ENCODE peak calls at places on chromosomes 11 and 22, in eight cellular contexts. R, F, T, C, I, L, Y and V are unnamed samples.
A peak's percentile ranks its signal among the peaks of the same experiment; 100 is the strongest.

GRCh38 chr22:26748845-26749244 is 91.5 kb downstream of the MIAT start:
- DNase-seq in R (no peak), F (no peak), T (no peak), C (no peak), I (peak; percentile 12), L (no peak), Y (no peak), V (no peak)

GRCh38 chr11:64859542-64860414 is 15.3 kb upstream of the CDC42BPG start:
- DNase-seq in R (no peak), F (no peak), T (peak; percentile 87), C (no peak), I (no peak), L (no peak), Y (peak; percentile 89), V (peak; percentile 85)

GRCh38 chr22:49686495-49687219 is 141.0 kb downstream of the BRD1 start:
- DNase-seq in R (no peak), F (no peak), T (no peak), C (no peak), I (no peak), L (no peak), Y (no peak), V (no peak)

GRCh38 chr11:64853709-64854108 is 9.3 kb upstream of the CDC42BPG start:
- DNase-seq in R (no peak), F (no peak), T (no peak), C (no peak), I (no peak), L (no peak), Y (no peak), V (no peak)

GRCh38 chr11:62678770-62679696 is at the start of gene UBXN1:
- DNase-seq in R (peak; percentile 87), F (peak; percentile 76), T (peak; percentile 86), C (peak; percentile 90), I (peak; percentile 88), L (peak; percentile 89), Y (peak; percentile 93), V (peak; percentile 87)

GRCh38 chr11:66593650-66594049 is 665 bp downstream of the CCS start:
- DNase-seq in R (no peak), F (no peak), T (no peak), C (no peak), I (no peak), L (no peak), Y (no peak), V (no peak)

GRCh38 chr11:133698654-133699053 is 146.7 kb downstream of the SPATA19 start:
- DNase-seq in R (no peak), F (no peak), T (no peak), C (no peak), I (no peak), L (no peak), Y (no peak), V (no peak)

GRCh38 chr11:83671295-83671694 is 385.1 kb upstream of the CCDC90B start:
- DNase-seq in R (no peak), F (no peak), T (no peak), C (peak; percentile 4), I (no peak), L (no peak), Y (no peak), V (no peak)

GRCh38 chr11:117949062-117949461 is 19.9 kb upstream of the TMPRSS13 start:
- DNase-seq in R (no peak), F (no peak), T (no peak), C (no peak), I (no peak), L (no peak), Y (no peak), V (no peak)

GRCh38 chr22:23053051-23053707 is 17.1 kb upstream of the GNAZ start:
- DNase-seq in R (no peak), F (no peak), T (no peak), C (no peak), I (no peak), L (no peak), Y (no peak), V (no peak)

GRCh38 chr22:50250555-50251471 is at the start of gene HDAC10:
- DNase-seq in R (peak; percentile 86), F (no peak), T (peak; percentile 88), C (peak; percentile 11), I (no peak), L (peak; percentile 90), Y (peak; percentile 93), V (peak; percentile 91)

GRCh38 chr11:16418698-16419097 is 62.4 kb upstream of the SOX6 start:
- DNase-seq in R (no peak), F (no peak), T (no peak), C (no peak), I (no peak), L (no peak), Y (no peak), V (no peak)

GRCh38 chr11:3203221-3204043 is 15.2 kb downstream of the MRGPRG start:
- DNase-seq in R (peak; percentile 25), F (no peak), T (no peak), C (no peak), I (no peak), L (no peak), Y (no peak), V (no peak)